ENCODE peak calls at places on chromosomes 7 and 10, in ten cellular contexts. One of them, this sample, is unnamed.

GRCh38 chr7:26976840-26977239 is 112.5 kb upstream of the SKAP2 start:
- DNase-seq in transverse colon: no peak
- DNase-seq in suprapubic skin: no peak
- DNase-seq in GM13976: no peak
- DNase-seq in PC-3: no peak
- DNase-seq in stomach: no peak
- DNase-seq in HFFc6: no peak
- DNase-seq in heart left ventricle: no peak
- DNase-seq in breast epithelium: no peak
- DNase-seq in fibroblast of mammary gland: no peak
- DNase-seq in this sample: no peak

GRCh38 chr7:151232272-151233110 is at the start of gene CHPF2:
- DNase-seq in PC-3: peak; percentile 81
- DNase-seq in breast epithelium: peak; percentile 92
- DNase-seq in fibroblast of mammary gland: peak; percentile 80
- DNase-seq in GM13976: peak; percentile 98
- DNase-seq in transverse colon: peak; percentile 95
- DNase-seq in HFFc6: peak; percentile 87
- DNase-seq in suprapubic skin: peak; percentile 95
- DNase-seq in stomach: peak; percentile 93
- DNase-seq in heart left ventricle: peak; percentile 93
- DNase-seq in this sample: peak; percentile 98

GRCh38 chr7:125255793-125256192 is 326.2 kb upstream of the POT1 start:
- DNase-seq in transverse colon: no peak
- DNase-seq in suprapubic skin: no peak
- DNase-seq in fibroblast of mammary gland: no peak
- DNase-seq in PC-3: peak; percentile 16
- DNase-seq in GM13976: no peak
- DNase-seq in breast epithelium: no peak
- DNase-seq in HFFc6: no peak
- DNase-seq in heart left ventricle: no peak
- DNase-seq in stomach: no peak
- DNase-seq in this sample: no peak

GRCh38 chr7:75646551-75647102 is 92.1 kb downstream of the HIP1 start:
- DNase-seq in stomach: no peak
- DNase-seq in PC-3: no peak
- DNase-seq in transverse colon: no peak
- DNase-seq in heart left ventricle: no peak
- DNase-seq in HFFc6: no peak
- DNase-seq in breast epithelium: no peak
- DNase-seq in GM13976: no peak
- DNase-seq in fibroblast of mammary gland: no peak
- DNase-seq in suprapubic skin: no peak
- DNase-seq in this sample: no peak

GRCh38 chr7:21256310-21256877 is 171.5 kb upstream of the SP4 start:
- DNase-seq in HFFc6: peak; percentile 18
- DNase-seq in breast epithelium: no peak
- DNase-seq in suprapubic skin: no peak
- DNase-seq in PC-3: peak; percentile 66
- DNase-seq in GM13976: peak; percentile 22
- DNase-seq in fibroblast of mammary gland: peak; percentile 53
- DNase-seq in stomach: no peak
- DNase-seq in heart left ventricle: no peak
- DNase-seq in transverse colon: no peak
- DNase-seq in this sample: peak; percentile 17

GRCh38 chr7:120997902-120998301 is 9.4 kb downstream of the CPED1 start:
- DNase-seq in transverse colon: peak; percentile 24
- DNase-seq in HFFc6: no peak
- DNase-seq in GM13976: no peak
- DNase-seq in fibroblast of mammary gland: no peak
- DNase-seq in suprapubic skin: no peak
- DNase-seq in stomach: no peak
- DNase-seq in PC-3: no peak
- DNase-seq in heart left ventricle: no peak
- DNase-seq in breast epithelium: no peak
- DNase-seq in this sample: no peak

GRCh38 chr7:115096262-115096661 is 174.4 kb downstream of the MDFIC start:
- DNase-seq in stomach: no peak
- DNase-seq in breast epithelium: no peak
- DNase-seq in suprapubic skin: no peak
- DNase-seq in heart left ventricle: no peak
- DNase-seq in PC-3: no peak
- DNase-seq in HFFc6: no peak
- DNase-seq in GM13976: no peak
- DNase-seq in transverse colon: no peak
- DNase-seq in fibroblast of mammary gland: no peak
- DNase-seq in this sample: no peak

GRCh38 chr7:51014811-51015210 is 232.1 kb upstream of the GRB10 start:
- DNase-seq in stomach: no peak
- DNase-seq in HFFc6: no peak
- DNase-seq in transverse colon: no peak
- DNase-seq in fibroblast of mammary gland: no peak
- DNase-seq in GM13976: peak; percentile 15
- DNase-seq in breast epithelium: no peak
- DNase-seq in suprapubic skin: no peak
- DNase-seq in PC-3: no peak
- DNase-seq in heart left ventricle: no peak
- DNase-seq in this sample: no peak

GRCh38 chr7:33452805-33453502 is 323.6 kb downstream of the BBS9 start:
- DNase-seq in GM13976: no peak
- DNase-seq in heart left ventricle: no peak
- DNase-seq in PC-3: peak; percentile 52
- DNase-seq in fibroblast of mammary gland: peak; percentile 40
- DNase-seq in HFFc6: peak; percentile 3
- DNase-seq in stomach: no peak
- DNase-seq in suprapubic skin: no peak
- DNase-seq in breast epithelium: no peak
- DNase-seq in transverse colon: no peak
- DNase-seq in this sample: no peak

GRCh38 chr7:138563808-138564207 is 103.7 kb downstream of the TRIM24 start:
- DNase-seq in GM13976: no peak
- DNase-seq in stomach: no peak
- DNase-seq in heart left ventricle: no peak
- DNase-seq in fibroblast of mammary gland: no peak
- DNase-seq in HFFc6: no peak
- DNase-seq in suprapubic skin: no peak
- DNase-seq in transverse colon: no peak
- DNase-seq in breast epithelium: no peak
- DNase-seq in PC-3: no peak
- DNase-seq in this sample: no peak

GRCh38 chr7:11552676-11553075 is 279.3 kb downstream of the THSD7A start:
- DNase-seq in fibroblast of mammary gland: no peak
- DNase-seq in transverse colon: no peak
- DNase-seq in stomach: no peak
- DNase-seq in suprapubic skin: no peak
- DNase-seq in heart left ventricle: no peak
- DNase-seq in breast epithelium: no peak
- DNase-seq in HFFc6: no peak
- DNase-seq in GM13976: no peak
- DNase-seq in PC-3: no peak
- DNase-seq in this sample: no peak

GRCh38 chr7:11557627-11558026 is 274.4 kb downstream of the THSD7A start:
- DNase-seq in GM13976: peak; percentile 20
- DNase-seq in HFFc6: no peak
- DNase-seq in suprapubic skin: no peak
- DNase-seq in heart left ventricle: no peak
- DNase-seq in PC-3: peak; percentile 48
- DNase-seq in transverse colon: no peak
- DNase-seq in stomach: no peak
- DNase-seq in fibroblast of mammary gland: peak; percentile 40
- DNase-seq in breast epithelium: no peak
- DNase-seq in this sample: peak; percentile 29
- TF ChIP-seq CTCF in GM13976: peak; percentile 20
- TF ChIP-seq CTCF in HFFc6: no peak
- TF ChIP-seq CTCF in suprapubic skin: no peak
- TF ChIP-seq CTCF in heart left ventricle: no peak
- TF ChIP-seq CTCF in PC-3: peak; percentile 53
- TF ChIP-seq CTCF in transverse colon: peak; percentile 29
- TF ChIP-seq CTCF in stomach: no peak
- TF ChIP-seq CTCF in fibroblast of mammary gland: peak; percentile 14
- TF ChIP-seq CTCF in breast epithelium: no peak
- TF ChIP-seq CTCF in this sample: no peak

GRCh38 chr7:30983914-30984247 is 20.1 kb downstream of the GHRHR start:
- DNase-seq in breast epithelium: no peak
- DNase-seq in stomach: no peak
- DNase-seq in PC-3: no peak
- DNase-seq in HFFc6: no peak
- DNase-seq in fibroblast of mammary gland: no peak
- DNase-seq in heart left ventricle: no peak
- DNase-seq in GM13976: no peak
- DNase-seq in transverse colon: no peak
- DNase-seq in suprapubic skin: no peak
- DNase-seq in this sample: no peak
- TF ChIP-seq CTCF in breast epithelium: no peak
- TF ChIP-seq CTCF in stomach: no peak
- TF ChIP-seq CTCF in PC-3: no peak
- TF ChIP-seq CTCF in HFFc6: peak; percentile 48
- TF ChIP-seq CTCF in fibroblast of mammary gland: no peak
- TF ChIP-seq CTCF in heart left ventricle: no peak
- TF ChIP-seq CTCF in GM13976: no peak
- TF ChIP-seq CTCF in transverse colon: peak; percentile 6
- TF ChIP-seq CTCF in suprapubic skin: no peak
- TF ChIP-seq CTCF in this sample: no peak

DNA sequence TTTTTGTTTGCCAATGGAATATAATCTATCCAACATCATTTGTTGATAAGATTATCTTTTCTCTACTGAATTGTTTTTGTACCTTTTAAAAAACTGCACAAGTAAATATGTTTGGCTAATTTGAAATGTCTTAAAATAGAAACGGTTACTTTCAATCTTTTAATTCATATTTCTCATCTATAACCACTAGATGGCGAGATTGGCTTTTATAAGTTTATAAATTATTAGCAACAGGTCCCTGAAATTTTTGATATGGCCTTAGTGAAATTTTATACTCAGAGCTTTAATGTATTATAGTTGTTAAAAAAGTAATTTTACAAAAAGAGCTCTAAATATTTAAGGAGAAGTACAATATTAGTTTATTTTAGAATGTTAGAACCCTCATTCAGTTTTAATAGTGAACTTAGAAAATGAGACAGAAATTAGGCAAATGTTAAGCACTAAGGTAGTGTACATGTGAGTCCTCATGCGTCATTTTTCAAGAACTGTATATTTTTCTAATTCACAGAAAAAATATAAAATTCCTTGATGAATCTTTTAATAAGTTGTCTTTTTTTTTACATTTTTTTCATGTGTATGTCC is 592.5 kb downstream of the ARL4A start:
- DNase-seq in fibroblast of mammary gland: peak; percentile 41
- DNase-seq in transverse colon: no peak
- DNase-seq in HFFc6: no peak
- DNase-seq in suprapubic skin: no peak
- DNase-seq in breast epithelium: no peak
- DNase-seq in GM13976: no peak
- DNase-seq in PC-3: peak; percentile 63
- DNase-seq in heart left ventricle: no peak
- DNase-seq in stomach: no peak
- DNase-seq in this sample: no peak
- TF ChIP-seq CTCF in fibroblast of mammary gland: peak; percentile 23
- TF ChIP-seq CTCF in transverse colon: peak; percentile 42
- TF ChIP-seq CTCF in HFFc6: peak; percentile 82
- TF ChIP-seq CTCF in suprapubic skin: peak; percentile 27
- TF ChIP-seq CTCF in breast epithelium: peak; percentile 35
- TF ChIP-seq CTCF in GM13976: no peak
- TF ChIP-seq CTCF in PC-3: peak; percentile 69
- TF ChIP-seq CTCF in heart left ventricle: peak; percentile 29
- TF ChIP-seq CTCF in stomach: no peak
- TF ChIP-seq CTCF in this sample: no peak

GRCh38 chr7:155644971-155645509 is 579 bp downstream of the RBM33 start:
- DNase-seq in PC-3: peak; percentile 23
- DNase-seq in suprapubic skin: no peak
- DNase-seq in fibroblast of mammary gland: peak; percentile 32
- DNase-seq in transverse colon: peak; percentile 38
- DNase-seq in HFFc6: no peak
- DNase-seq in breast epithelium: no peak
- DNase-seq in stomach: peak; percentile 32
- DNase-seq in heart left ventricle: peak; percentile 12
- DNase-seq in GM13976: peak; percentile 53
- DNase-seq in this sample: peak; percentile 69
- TF ChIP-seq CTCF in PC-3: no peak
- TF ChIP-seq CTCF in suprapubic skin: no peak
- TF ChIP-seq CTCF in fibroblast of mammary gland: no peak
- TF ChIP-seq CTCF in transverse colon: no peak
- TF ChIP-seq CTCF in HFFc6: peak; percentile 44
- TF ChIP-seq CTCF in breast epithelium: no peak
- TF ChIP-seq CTCF in stomach: no peak
- TF ChIP-seq CTCF in heart left ventricle: no peak
- TF ChIP-seq CTCF in GM13976: peak; percentile 11
- TF ChIP-seq CTCF in this sample: peak; percentile 4

DNA sequence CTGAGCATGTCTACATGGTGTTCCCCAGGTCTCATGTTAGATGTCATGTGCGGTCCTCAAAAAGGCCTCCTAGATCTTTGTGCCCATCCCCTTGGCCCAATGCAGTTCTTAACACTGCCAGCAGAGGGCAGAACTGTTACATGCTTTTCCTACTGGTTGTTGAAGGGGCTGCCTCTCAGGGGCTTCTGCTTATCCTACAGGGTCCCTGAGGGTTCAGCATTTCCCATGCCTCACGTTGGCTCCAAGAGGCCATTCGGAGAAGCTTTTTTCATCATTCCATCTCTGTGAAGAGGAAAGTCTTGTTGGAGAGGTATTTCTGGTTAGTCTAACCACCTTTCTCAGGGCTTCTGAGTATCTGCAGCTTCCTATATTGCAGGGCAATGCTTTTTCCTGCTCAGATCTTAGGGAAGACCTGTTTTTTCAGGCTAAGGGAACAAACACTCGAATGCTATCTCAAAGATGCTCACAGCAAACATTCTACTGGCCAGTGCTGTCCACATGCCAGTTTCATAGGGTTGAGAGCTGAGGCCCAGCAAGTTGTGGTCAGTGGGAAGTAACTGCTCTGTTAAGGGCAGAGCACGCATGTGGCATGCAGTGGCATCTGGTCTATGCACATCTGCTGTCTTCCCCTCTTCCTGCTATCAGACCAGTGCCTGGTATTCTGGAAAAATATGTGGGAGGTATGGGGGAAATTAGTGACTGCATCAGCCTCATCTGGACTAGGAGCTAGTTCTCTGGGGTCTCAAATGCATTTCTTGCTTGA is 31.5 kb downstream of the MBL2 start:
- DNase-seq in GM13976: peak; percentile 47
- DNase-seq in PC-3: peak; percentile 96
- DNase-seq in fibroblast of mammary gland: peak; percentile 23
- DNase-seq in transverse colon: peak; percentile 23
- DNase-seq in heart left ventricle: no peak
- DNase-seq in stomach: peak; percentile 55
- DNase-seq in HFFc6: peak; percentile 14
- DNase-seq in suprapubic skin: no peak
- DNase-seq in breast epithelium: no peak
- DNase-seq in this sample: peak; percentile 53
- TF ChIP-seq CTCF in GM13976: peak; percentile 75
- TF ChIP-seq CTCF in PC-3: peak; percentile 100
- TF ChIP-seq CTCF in fibroblast of mammary gland: peak; percentile 79
- TF ChIP-seq CTCF in transverse colon: peak; percentile 80
- TF ChIP-seq CTCF in heart left ventricle: peak; percentile 63
- TF ChIP-seq CTCF in stomach: peak; percentile 78
- TF ChIP-seq CTCF in HFFc6: peak; percentile 97
- TF ChIP-seq CTCF in suprapubic skin: no peak
- TF ChIP-seq CTCF in breast epithelium: peak; percentile 23
- TF ChIP-seq CTCF in this sample: peak; percentile 95

GRCh38 chr10:69952801-69953200 is 99.8 kb upstream of the MACROH2A2 start:
- DNase-seq in HFFc6: no peak
- DNase-seq in fibroblast of mammary gland: no peak
- DNase-seq in breast epithelium: no peak
- DNase-seq in transverse colon: no peak
- DNase-seq in suprapubic skin: no peak
- DNase-seq in PC-3: no peak
- DNase-seq in heart left ventricle: no peak
- DNase-seq in stomach: no peak
- DNase-seq in GM13976: no peak
- DNase-seq in this sample: no peak
- TF ChIP-seq CTCF in HFFc6: no peak
- TF ChIP-seq CTCF in fibroblast of mammary gland: no peak
- TF ChIP-seq CTCF in breast epithelium: no peak
- TF ChIP-seq CTCF in transverse colon: no peak
- TF ChIP-seq CTCF in suprapubic skin: no peak
- TF ChIP-seq CTCF in PC-3: no peak
- TF ChIP-seq CTCF in heart left ventricle: no peak
- TF ChIP-seq CTCF in stomach: no peak
- TF ChIP-seq CTCF in GM13976: no peak
- TF ChIP-seq CTCF in this sample: no peak

This sample was measured in GM20000.